ENCODE peak calls at places on chromosomes 5 and 9, in ten cellular contexts. One of them, this sample, is unnamed.

GRCh38 chr5:42840279-42840678 is 28.6 kb upstream of the SELENOP start:
- DNase-seq in CD4-positive, alpha-beta T cell: no peak
- DNase-seq in NCI-H1092: no peak
- DNase-seq in foreskin fibroblast: peak; percentile 72
- DNase-seq in H7: no peak
- DNase-seq in effector memory CD4-positive, alpha-beta T cell: no peak
- DNase-seq in ELR: no peak
- DNase-seq in MCF 10A: peak; percentile 88
- DNase-seq in D341Med: no peak
- DNase-seq in AG10803: peak; percentile 95
- DNase-seq in this sample: no peak

GRCh38 chr9:91426123-91426745 is 2.6 kb upstream of the NFIL3 start:
- DNase-seq in CD4-positive, alpha-beta T cell: no peak
- DNase-seq in NCI-H1092: no peak
- DNase-seq in foreskin fibroblast: peak; percentile 51
- DNase-seq in H7: peak; percentile 58
- DNase-seq in effector memory CD4-positive, alpha-beta T cell: no peak
- DNase-seq in ELR: peak; percentile 73
- DNase-seq in MCF 10A: peak; percentile 72
- DNase-seq in D341Med: peak; percentile 52
- DNase-seq in AG10803: peak; percentile 54
- DNase-seq in this sample: no peak

GRCh38 chr5:78526049-78526525 is 122.5 kb downstream of the LHFPL2 start:
- DNase-seq in CD4-positive, alpha-beta T cell: no peak
- DNase-seq in NCI-H1092: no peak
- DNase-seq in foreskin fibroblast: peak; percentile 67
- DNase-seq in H7: no peak
- DNase-seq in effector memory CD4-positive, alpha-beta T cell: no peak
- DNase-seq in ELR: peak; percentile 89
- DNase-seq in MCF 10A: peak; percentile 79
- DNase-seq in D341Med: no peak
- DNase-seq in AG10803: peak; percentile 85
- DNase-seq in this sample: no peak

GRCh38 chr5:16690243-16690839 is 73.5 kb upstream of the RETREG1 start:
- DNase-seq in CD4-positive, alpha-beta T cell: no peak
- DNase-seq in NCI-H1092: peak; percentile 33
- DNase-seq in foreskin fibroblast: peak; percentile 20
- DNase-seq in H7: peak; percentile 88
- DNase-seq in effector memory CD4-positive, alpha-beta T cell: no peak
- DNase-seq in ELR: peak; percentile 74
- DNase-seq in MCF 10A: peak; percentile 59
- DNase-seq in D341Med: peak; percentile 79
- DNase-seq in AG10803: peak; percentile 40
- DNase-seq in this sample: peak; percentile 79

GRCh38 chr9:92253656-92254055 is 39.8 kb downstream of the IARS1 start:
- DNase-seq in CD4-positive, alpha-beta T cell: no peak
- DNase-seq in NCI-H1092: no peak
- DNase-seq in foreskin fibroblast: no peak
- DNase-seq in H7: no peak
- DNase-seq in effector memory CD4-positive, alpha-beta T cell: no peak
- DNase-seq in ELR: no peak
- DNase-seq in MCF 10A: no peak
- DNase-seq in D341Med: no peak
- DNase-seq in AG10803: no peak
- DNase-seq in this sample: no peak

GRCh38 chr5:11449217-11449616 is 455.0 kb downstream of the CTNND2 start:
- DNase-seq in CD4-positive, alpha-beta T cell: no peak
- DNase-seq in NCI-H1092: no peak
- DNase-seq in foreskin fibroblast: no peak
- DNase-seq in H7: no peak
- DNase-seq in effector memory CD4-positive, alpha-beta T cell: no peak
- DNase-seq in ELR: no peak
- DNase-seq in MCF 10A: no peak
- DNase-seq in D341Med: no peak
- DNase-seq in AG10803: no peak
- DNase-seq in this sample: no peak

GRCh38 chr5:83475540-83476469 is 4.3 kb downstream of the VCAN start:
- DNase-seq in CD4-positive, alpha-beta T cell: no peak
- DNase-seq in NCI-H1092: no peak
- DNase-seq in foreskin fibroblast: peak; percentile 72
- DNase-seq in H7: peak; percentile 12
- DNase-seq in effector memory CD4-positive, alpha-beta T cell: no peak
- DNase-seq in ELR: peak; percentile 89
- DNase-seq in MCF 10A: peak; percentile 73
- DNase-seq in D341Med: no peak
- DNase-seq in AG10803: peak; percentile 95
- DNase-seq in this sample: peak; percentile 31

GRCh38 chr9:3922846-3923245 is 377.0 kb downstream of the GLIS3 start:
- DNase-seq in CD4-positive, alpha-beta T cell: no peak
- DNase-seq in NCI-H1092: no peak
- DNase-seq in foreskin fibroblast: no peak
- DNase-seq in H7: no peak
- DNase-seq in effector memory CD4-positive, alpha-beta T cell: no peak
- DNase-seq in ELR: no peak
- DNase-seq in MCF 10A: no peak
- DNase-seq in D341Med: no peak
- DNase-seq in AG10803: no peak
- DNase-seq in this sample: no peak

GRCh38 chr5:1060535-1060981 is 51.3 kb downstream of the SLC12A7 start:
- DNase-seq in CD4-positive, alpha-beta T cell: no peak
- DNase-seq in NCI-H1092: no peak
- DNase-seq in foreskin fibroblast: no peak
- DNase-seq in H7: peak; percentile 49
- DNase-seq in effector memory CD4-positive, alpha-beta T cell: no peak
- DNase-seq in ELR: no peak
- DNase-seq in MCF 10A: no peak
- DNase-seq in D341Med: no peak
- DNase-seq in AG10803: no peak
- DNase-seq in this sample: no peak

GRCh38 chr5:98631311-98632054 is 142.0 kb upstream of the RGMB start:
- DNase-seq in CD4-positive, alpha-beta T cell: no peak
- DNase-seq in NCI-H1092: no peak
- DNase-seq in foreskin fibroblast: peak; percentile 81
- DNase-seq in H7: no peak
- DNase-seq in effector memory CD4-positive, alpha-beta T cell: no peak
- DNase-seq in ELR: peak; percentile 93
- DNase-seq in MCF 10A: no peak
- DNase-seq in D341Med: no peak
- DNase-seq in AG10803: peak; percentile 97
- DNase-seq in this sample: no peak

GRCh38 chr5:35890021-35890740 is 33.5 kb downstream of the IL7R start:
- DNase-seq in CD4-positive, alpha-beta T cell: no peak
- DNase-seq in NCI-H1092: no peak
- DNase-seq in foreskin fibroblast: peak; percentile 21
- DNase-seq in H7: no peak
- DNase-seq in effector memory CD4-positive, alpha-beta T cell: no peak
- DNase-seq in ELR: no peak
- DNase-seq in MCF 10A: no peak
- DNase-seq in D341Med: no peak
- DNase-seq in AG10803: no peak
- DNase-seq in this sample: no peak

GRCh38 chr5:16883801-16884200 is 52.3 kb downstream of the MYO10 start:
- DNase-seq in CD4-positive, alpha-beta T cell: no peak
- DNase-seq in NCI-H1092: no peak
- DNase-seq in foreskin fibroblast: no peak
- DNase-seq in H7: no peak
- DNase-seq in effector memory CD4-positive, alpha-beta T cell: no peak
- DNase-seq in ELR: no peak
- DNase-seq in MCF 10A: no peak
- DNase-seq in D341Med: no peak
- DNase-seq in AG10803: peak; percentile 35
- DNase-seq in this sample: no peak

GRCh38 chr5:157971466-157972324 is 112.8 kb upstream of the CLINT1 start:
- DNase-seq in CD4-positive, alpha-beta T cell: no peak
- DNase-seq in NCI-H1092: peak; percentile 63
- DNase-seq in foreskin fibroblast: no peak
- DNase-seq in H7: peak; percentile 57
- DNase-seq in effector memory CD4-positive, alpha-beta T cell: no peak
- DNase-seq in ELR: no peak
- DNase-seq in MCF 10A: no peak
- DNase-seq in D341Med: no peak
- DNase-seq in AG10803: peak; percentile 38
- DNase-seq in this sample: peak; percentile 65

GRCh38 chr9:119216891-119217290 is 152.3 kb downstream of the BRINP1 start:
- DNase-seq in CD4-positive, alpha-beta T cell: no peak
- DNase-seq in NCI-H1092: no peak
- DNase-seq in foreskin fibroblast: no peak
- DNase-seq in H7: no peak
- DNase-seq in effector memory CD4-positive, alpha-beta T cell: no peak
- DNase-seq in ELR: no peak
- DNase-seq in MCF 10A: peak; percentile 15
- DNase-seq in D341Med: no peak
- DNase-seq in AG10803: peak; percentile 9
- DNase-seq in this sample: no peak

GRCh38 chr9:111952559-111952958 is 55.9 kb downstream of the UGCG start:
- DNase-seq in CD4-positive, alpha-beta T cell: no peak
- DNase-seq in NCI-H1092: no peak
- DNase-seq in foreskin fibroblast: peak; percentile 91
- DNase-seq in H7: no peak
- DNase-seq in effector memory CD4-positive, alpha-beta T cell: no peak
- DNase-seq in ELR: peak; percentile 92
- DNase-seq in MCF 10A: peak; percentile 80
- DNase-seq in D341Med: no peak
- DNase-seq in AG10803: peak; percentile 92
- DNase-seq in this sample: no peak

GRCh38 chr5:6780802-6781391 is 67.7 kb downstream of the TENT4A start:
- DNase-seq in CD4-positive, alpha-beta T cell: no peak
- DNase-seq in NCI-H1092: no peak
- DNase-seq in foreskin fibroblast: no peak
- DNase-seq in H7: peak; percentile 61
- DNase-seq in effector memory CD4-positive, alpha-beta T cell: no peak
- DNase-seq in ELR: peak; percentile 39
- DNase-seq in MCF 10A: no peak
- DNase-seq in D341Med: no peak
- DNase-seq in AG10803: no peak
- DNase-seq in this sample: peak; percentile 35